ENCODE peak calls at places on chromosomes 12 and 14, in six cellular contexts. L, T, C, U, H and Q are unnamed samples. For H3K36me3, the result is how much of the 10 kb centered on the place peaks cover.

GRCh38 chr12:95989504-95990123 is 6.5 kb downstream of the HAL start:
- DNase-seq in L (no peak), T (no peak), C (no peak), U (no peak), H (no peak), Q (no peak)

GRCh38 chr12:132827763-132828703 is 636 bp downstream of the GOLGA3 start:
- DNase-seq in L (peak), T (peak), C (no peak), U (peak), H (peak), Q (peak)

GRCh38 chr14:74018704-74019407 is at the start of the genes BBOF1 and ENTPD5:
- DNase-seq in L (peak), T (peak), C (peak), U (peak), H (peak), Q (peak)

GRCh38 chr12:102433304-102433703 is 47.1 kb downstream of the IGF1 start:
- DNase-seq in L (no peak), T (peak), C (no peak), U (no peak), H (no peak), Q (no peak)

GRCh38 chr12:65823481-65824313 is 586 bp upstream of the HMGA2 start:
- DNase-seq in L (peak), T (peak), C (peak), U (peak), H (peak), Q (peak)

GRCh38 chr12:113329022-113329790 is 5.7 kb downstream of the SLC8B1 start:
- DNase-seq in L (no peak), T (no peak), C (no peak), U (no peak), H (no peak), Q (no peak)

GRCh38 chr14:53226553-53226952 is 73.4 kb upstream of the DDHD1 start:
- DNase-seq in L (no peak), T (peak), C (no peak), U (no peak), H (peak), Q (no peak)

GRCh38 chr14:50063876-50064420 is 52.4 kb downstream of the VCPKMT start:
- DNase-seq in L (no peak), T (no peak), C (no peak), U (no peak), H (no peak), Q (no peak)

GRCh38 chr14:52481864-52482263 is 70.4 kb downstream of the TXNDC16 start:
- DNase-seq in L (no peak), T (no peak), C (no peak), U (no peak), H (no peak), Q (no peak)

GRCh38 chr12:69239922-69240624 is 704 bp downstream of the CPSF6 start:
- DNase-seq in L (peak), T (peak), C (no peak), U (peak), H (peak), Q (peak)

GRCh38 chr14:21068521-21069387 is 1.4 kb upstream of the ARHGEF40 start:
- DNase-seq in L (peak), T (peak), C (peak), U (peak), H (peak), Q (peak)

GRCh38 chr12:319116-319515 is 56.5 kb upstream of the SLC6A13 start:
- DNase-seq in L (no peak), T (no peak), C (no peak), U (no peak), H (no peak), Q (no peak)

GRCh38 chr14:22556021-22556989 is 32.7 kb downstream of the DAD1 start:
- DNase-seq in L (peak), T (peak), C (no peak), U (peak), H (no peak), Q (peak)

GRCh38 chr12:83573676-83574075 is 887.0 kb downstream of the TMTC2 start:
- DNase-seq in L (peak), T (no peak), C (peak), U (no peak), H (no peak), Q (no peak)

GRCh38 chr12:131028587-131029338 is 75.1 kb downstream of the ADGRD1 start:
- DNase-seq in L (no peak), T (no peak), C (no peak), U (no peak), H (no peak), Q (no peak)

GRCh38 chr12:24584032-24584675 is 364.7 kb downstream of the BCAT1 start:
- DNase-seq in L (no peak), T (no peak), C (no peak), U (no peak), H (no peak), Q (peak)

GRCh38 chr14:97705976-97706375 is 908.8 kb downstream of the VRK1 start:
- DNase-seq in L (no peak), T (no peak), C (no peak), U (no peak), H (no peak), Q (no peak)

GRCh38 chr12:34595749-34596733 is 573.7 kb downstream of the ALG10 start:
- DNase-seq in L (no peak), T (no peak), C (no peak), U (peak), H (no peak), Q (no peak)

GRCh38 chr12:98578821-98579220 is 14.7 kb upstream of the SLC25A3 start:
- DNase-seq in L (no peak), T (peak), C (peak), U (no peak), H (no peak), Q (no peak)

GRCh38 chr12:111596985-111597730 is 2.0 kb downstream of the ATXN2 start:
- DNase-seq in L (peak), T (peak), C (peak), U (peak), H (peak), Q (peak)

GRCh38 chr12:34401659-34402227 is 379.4 kb downstream of the ALG10 start:
- DNase-seq in L (peak), T (no peak), C (no peak), U (peak), H (peak), Q (peak)

GRCh38 chr12:4959381-4959780 is 49.7 kb downstream of the KCNA1 start:
- DNase-seq in L (no peak), T (no peak), C (no peak), U (no peak), H (no peak), Q (no peak)

GRCh38 chr14:71451501-71451900 is 480.7 kb upstream of the RGS6 start:
- DNase-seq in L (no peak), T (no peak), C (no peak), U (no peak), H (no peak), Q (no peak)

GRCh38 chr12:66252771-66253170 is 49.5 kb upstream of the HELB start:
- DNase-seq in L (no peak), T (no peak), C (no peak), U (no peak), H (no peak), Q (no peak)

GRCh38 chr12:128268348-128268725 is 1.4 kb downstream of the TMEM132C start:
- DNase-seq in L (no peak), T (no peak), C (no peak), U (no peak), H (no peak), Q (no peak)

GRCh38 chr12:13124661-13125505 is 21.4 kb upstream of the GSG1 start:
- DNase-seq in L (no peak), T (peak), C (no peak), U (no peak), H (no peak), Q (no peak)

GRCh38 chr14:22164616-22165015 is 424.4 kb downstream of the DAD1 start:
- DNase-seq in L (no peak), T (no peak), C (no peak), U (no peak), H (no peak), Q (no peak)

GRCh38 chr14:24690492-24690891 is 56.5 kb upstream of the GZMB start:
- DNase-seq in L (no peak), T (no peak), C (no peak), U (no peak), H (no peak), Q (no peak)

GRCh38 chr14:95225251-95225887 is 68.0 kb upstream of the DICER1 start:
- DNase-seq in L (no peak), T (no peak), C (no peak), U (no peak), H (no peak), Q (no peak)

DNA sequence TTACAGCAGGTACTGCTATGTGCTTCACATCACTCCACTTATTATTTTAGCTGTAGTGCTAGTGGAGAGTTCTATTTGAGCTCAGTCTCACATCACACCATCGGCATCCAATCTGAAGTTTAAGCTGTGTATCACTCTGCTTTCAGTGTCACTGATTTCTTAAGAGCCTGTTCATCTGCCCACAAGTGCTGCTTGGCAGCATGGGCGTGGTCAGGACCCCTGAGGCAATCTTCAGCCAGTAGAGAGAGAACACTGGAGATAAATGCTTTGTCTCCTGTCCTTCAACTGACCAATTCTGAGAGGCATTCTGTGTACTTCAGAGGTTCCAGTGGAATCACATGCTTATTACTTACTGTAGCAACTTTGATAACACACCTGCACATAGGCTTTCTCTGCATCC is 728.8 kb downstream of the RPS29 start:
- DNase-seq in L (no peak), T (no peak), C (no peak), U (no peak), H (no peak), Q (no peak)
- TF ChIP-seq POLR2A in L (no peak), T (no peak), C (no peak), U (no peak), H (no peak), Q (no peak)

DNA sequence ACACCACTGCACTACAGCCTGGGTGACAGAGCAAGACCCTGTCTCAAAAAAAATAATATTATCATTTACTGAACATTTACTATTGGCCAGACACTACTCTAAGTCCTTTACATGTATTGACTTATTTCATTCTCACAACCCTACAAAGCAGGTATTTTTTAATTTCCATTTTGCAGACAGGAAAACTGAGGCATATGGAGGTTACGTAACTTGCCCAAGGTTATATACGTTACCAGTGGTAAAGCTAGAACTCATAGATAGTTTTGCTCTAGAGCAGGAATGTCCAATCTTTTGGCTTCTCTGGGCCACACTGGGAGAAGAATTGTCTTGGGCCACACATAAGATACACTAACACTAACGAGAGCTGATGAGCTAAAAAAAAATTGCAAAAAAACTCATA is 5.7 kb downstream of the L3HYPDH start:
- DNase-seq in L (no peak), T (no peak), C (no peak), U (no peak), H (no peak), Q (no peak)
- H3K4me3 ChIP-seq in L (no peak), T (no peak), C (no peak), U (no peak), H (no peak), Q (no peak)

GRCh38 chr12:6330192-6330591 is 11.7 kb downstream of the TNFRSF1A start:
- DNase-seq in L (no peak), T (no peak), C (no peak), U (no peak), H (no peak), Q (no peak)
- H3K36me3 ChIP-seq in L (half or more), T (half or more), C (under half), U (under half), H (half or more), Q (under half)

GRCh38 chr12:108803428-108804105 is 53.8 kb downstream of the SSH1 start:
- DNase-seq in L (peak), T (peak), C (peak), U (peak), H (peak), Q (peak)
- TF ChIP-seq POLR2A in L (no peak), T (peak), C (no peak), U (no peak), H (no peak), Q (no peak)

GRCh38 chr12:6778212-6778570 is 5.9 kb downstream of the LAG3 start:
- DNase-seq in L (no peak), T (no peak), C (no peak), U (peak), H (peak), Q (peak)
- H3K4me3 ChIP-seq in L (peak), T (no peak), C (no peak), U (peak), H (peak), Q (peak)

GRCh38 chr12:2820432-2820831 is 8.0 kb downstream of the ITFG2 start:
- DNase-seq in L (no peak), T (no peak), C (no peak), U (no peak), H (no peak), Q (no peak)
- H3K36me3 ChIP-seq in L (half or more), T (half or more), C (under half), U (under half), H (half or more), Q (under half)

DNA sequence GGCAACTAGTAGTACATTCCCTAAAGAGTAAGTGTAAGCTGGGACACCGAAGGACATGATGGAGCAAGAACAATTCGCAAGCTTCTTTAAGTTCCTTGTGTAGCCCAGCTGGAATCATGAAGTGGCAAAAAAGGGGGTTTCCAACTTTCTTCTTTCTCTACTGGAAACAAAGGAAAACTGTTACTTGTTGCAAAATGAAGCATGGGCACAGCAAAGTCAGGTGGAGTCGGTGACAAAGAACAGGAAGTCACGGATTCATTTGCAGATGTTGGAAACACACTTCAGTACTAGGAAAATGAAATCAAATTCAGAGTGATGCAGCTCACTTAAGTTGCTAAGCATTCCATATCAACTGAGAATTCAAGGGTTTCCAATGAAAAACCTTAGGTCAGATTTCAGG is 706.9 kb upstream of the STXBP6 start:
- DNase-seq in L (no peak), T (no peak), C (no peak), U (no peak), H (no peak), Q (no peak)
- TF ChIP-seq POLR2A in L (no peak), T (no peak), C (no peak), U (no peak), H (no peak), Q (no peak)

DNA sequence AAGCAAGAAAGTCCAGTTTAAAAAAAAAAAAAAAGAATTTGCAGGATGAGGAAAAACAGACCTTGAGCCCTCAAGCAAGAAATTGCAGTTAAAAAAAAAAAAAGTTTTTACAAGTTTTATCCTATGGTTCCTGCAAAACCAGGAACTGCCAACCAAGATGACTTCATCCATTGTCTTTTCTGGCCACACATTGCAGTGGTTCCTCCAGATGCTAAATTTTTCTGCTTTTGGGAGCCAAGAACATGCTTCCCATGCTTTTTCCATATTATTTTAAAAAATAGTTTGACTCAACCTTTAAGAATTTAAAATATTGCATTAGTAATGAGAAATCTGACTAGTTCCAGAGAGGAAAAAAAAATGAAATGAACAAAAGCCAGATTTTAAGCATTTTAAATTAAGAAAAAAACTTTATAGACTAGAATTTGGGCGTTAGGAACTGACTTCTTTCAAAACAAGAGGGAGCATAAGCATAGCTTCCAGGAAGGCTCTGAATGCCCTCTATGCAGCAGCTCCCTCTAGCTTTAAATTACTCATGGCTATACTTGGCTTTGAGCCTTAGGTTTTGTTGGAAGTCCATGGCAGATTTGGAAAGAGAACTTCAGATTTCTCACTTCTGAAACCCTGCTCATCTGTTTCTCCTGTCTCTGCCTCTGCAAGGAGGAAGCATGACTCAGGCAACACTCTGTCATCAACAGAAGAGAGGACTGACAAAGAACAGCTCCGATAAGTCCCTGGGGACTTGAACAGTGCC is 124.5 kb downstream of the GPR65 start:
- DNase-seq in L (no peak), T (peak), C (no peak), U (no peak), H (peak), Q (no peak)
- H3K4me3 ChIP-seq in L (no peak), T (no peak), C (no peak), U (no peak), H (peak), Q (no peak)

GRCh38 chr14:60164404-60164716 is 838 bp downstream of the DHRS7 start:
- DNase-seq in L (no peak), T (no peak), C (no peak), U (no peak), H (no peak), Q (no peak)
- H3K36me3 ChIP-seq in L (under half), T (under half), C (under half), U (under half), H (under half), Q (under half)

DNA sequence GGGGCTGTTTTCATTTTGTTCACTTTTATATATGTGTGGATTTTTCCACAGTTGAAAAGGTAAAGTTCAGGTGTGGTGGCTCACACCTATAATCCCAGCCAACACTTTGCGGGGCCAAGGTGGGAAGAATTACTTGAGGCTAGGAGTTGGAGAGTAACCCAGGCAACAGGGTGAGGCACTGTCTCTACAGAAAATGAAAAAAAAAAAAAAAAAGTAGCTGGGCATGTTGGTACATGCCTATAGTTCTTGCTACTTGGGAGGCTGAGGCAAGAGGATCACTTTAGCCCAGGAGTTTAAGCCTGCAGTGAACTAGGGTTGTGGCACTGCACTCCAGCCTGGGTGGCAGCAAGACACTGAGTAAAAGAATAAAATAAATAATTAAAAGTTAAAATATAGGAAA is 326.5 kb downstream of the NAV3 start:
- DNase-seq in L (no peak), T (no peak), C (no peak), U (no peak), H (no peak), Q (no peak)
- TF ChIP-seq POLR2A in L (no peak), T (no peak), C (no peak), U (no peak), H (no peak), Q (no peak)